ENCODE peak calls at places on chromosomes 1 and 21, in four cellular contexts. One of them, this sample, is unnamed.

GRCh38 chr1:157916895-157917294 is 75.3 kb upstream of the CD5L start:
- DNase-seq in heart right ventricle: no peak
- DNase-seq in colonic mucosa: no peak
- DNase-seq in fibroblast of lung: no peak
- DNase-seq in this sample: no peak

GRCh38 chr1:52552236-52552504 is 722 bp downstream of the TUT4 start:
- DNase-seq in heart right ventricle: no peak
- DNase-seq in colonic mucosa: peak; percentile 73
- DNase-seq in fibroblast of lung: peak; percentile 61
- DNase-seq in this sample: no peak

GRCh38 chr21:43188181-43188580 is 19.4 kb downstream of the CRYAA start:
- DNase-seq in heart right ventricle: no peak
- DNase-seq in colonic mucosa: no peak
- DNase-seq in fibroblast of lung: no peak
- DNase-seq in this sample: no peak

GRCh38 chr1:2258996-2259395 is 30.9 kb downstream of the SKI start:
- DNase-seq in heart right ventricle: no peak
- DNase-seq in colonic mucosa: no peak
- DNase-seq in fibroblast of lung: no peak
- DNase-seq in this sample: no peak

GRCh38 chr1:171506525-171507304 is 21.4 kb downstream of the PRRC2C start:
- DNase-seq in heart right ventricle: no peak
- DNase-seq in colonic mucosa: no peak
- DNase-seq in fibroblast of lung: peak; percentile 36
- DNase-seq in this sample: no peak

GRCh38 chr1:94805912-94806311 is 14.2 kb upstream of the SLC44A3 start:
- DNase-seq in heart right ventricle: peak; percentile 27
- DNase-seq in colonic mucosa: peak; percentile 71
- DNase-seq in fibroblast of lung: peak; percentile 48
- DNase-seq in this sample: no peak

GRCh38 chr1:91714867-91715381 is 171.0 kb downstream of the TGFBR3 start:
- DNase-seq in heart right ventricle: no peak
- DNase-seq in colonic mucosa: no peak
- DNase-seq in fibroblast of lung: no peak
- DNase-seq in this sample: no peak

GRCh38 chr21:32207096-32207716 is 71.6 kb downstream of the MIS18A start:
- DNase-seq in heart right ventricle: no peak
- DNase-seq in colonic mucosa: no peak
- DNase-seq in fibroblast of lung: no peak
- DNase-seq in this sample: no peak

GRCh38 chr1:232769718-232770117 is 35.5 kb upstream of the MAP10 start:
- DNase-seq in heart right ventricle: no peak
- DNase-seq in colonic mucosa: no peak
- DNase-seq in fibroblast of lung: no peak
- DNase-seq in this sample: no peak

GRCh38 chr1:19096036-19096833 is 113.8 kb downstream of the UBR4 start:
- DNase-seq in heart right ventricle: peak; percentile 44
- DNase-seq in colonic mucosa: peak; percentile 64
- DNase-seq in fibroblast of lung: peak; percentile 21
- DNase-seq in this sample: no peak

GRCh38 chr21:41251961-41252642 is 64.5 kb upstream of the FAM3B start:
- DNase-seq in heart right ventricle: no peak
- DNase-seq in colonic mucosa: no peak
- DNase-seq in fibroblast of lung: peak; percentile 97
- DNase-seq in this sample: no peak

GRCh38 chr1:165376041-165376810 is 19.7 kb upstream of the LMX1A start:
- DNase-seq in heart right ventricle: peak; percentile 86
- DNase-seq in colonic mucosa: peak; percentile 81
- DNase-seq in fibroblast of lung: peak; percentile 87
- DNase-seq in this sample: no peak

GRCh38 chr1:66434096-66434495 is 99.9 kb upstream of the SGIP1 start:
- DNase-seq in heart right ventricle: no peak
- DNase-seq in colonic mucosa: no peak
- DNase-seq in fibroblast of lung: peak; percentile 69
- DNase-seq in this sample: no peak

GRCh38 chr1:92662048-92662447 is 122.9 kb downstream of the EVI5 start:
- DNase-seq in heart right ventricle: no peak
- DNase-seq in colonic mucosa: no peak
- DNase-seq in fibroblast of lung: no peak
- DNase-seq in this sample: no peak

GRCh38 chr1:50637460-50637859 is 214.2 kb upstream of the DMRTA2 start:
- DNase-seq in heart right ventricle: no peak
- DNase-seq in colonic mucosa: no peak
- DNase-seq in fibroblast of lung: no peak
- DNase-seq in this sample: no peak

GRCh38 chr1:221897312-221897711 is 155.4 kb upstream of the DUSP10 start:
- DNase-seq in heart right ventricle: no peak
- DNase-seq in colonic mucosa: no peak
- DNase-seq in fibroblast of lung: peak; percentile 56
- DNase-seq in this sample: no peak

GRCh38 chr1:55472784-55473183 is 257.6 kb upstream of the USP24 start:
- DNase-seq in heart right ventricle: no peak
- DNase-seq in colonic mucosa: no peak
- DNase-seq in fibroblast of lung: peak; percentile 64
- DNase-seq in this sample: no peak

GRCh38 chr1:9384751-9385245 is 92.1 kb downstream of the SPSB1 start:
- DNase-seq in heart right ventricle: peak; percentile 75
- DNase-seq in colonic mucosa: no peak
- DNase-seq in fibroblast of lung: no peak
- DNase-seq in this sample: no peak

GRCh38 chr1:179151908-179152682 is 70.2 kb downstream of the TOR3A start:
- DNase-seq in heart right ventricle: no peak
- DNase-seq in colonic mucosa: no peak
- DNase-seq in fibroblast of lung: peak; percentile 41
- DNase-seq in this sample: no peak

GRCh38 chr1:220544901-220545303 is 17.0 kb downstream of the MARK1 start:
- DNase-seq in heart right ventricle: no peak
- DNase-seq in colonic mucosa: no peak
- DNase-seq in fibroblast of lung: peak; percentile 5
- DNase-seq in this sample: no peak

GRCh38 chr1:8373547-8374270 is 55.8 kb downstream of the SLC45A1 start:
- DNase-seq in heart right ventricle: peak; percentile 68
- DNase-seq in colonic mucosa: peak; percentile 48
- DNase-seq in fibroblast of lung: peak; percentile 91
- DNase-seq in this sample: no peak

GRCh38 chr1:213327318-213327667 is 276.3 kb downstream of the RPS6KC1 start:
- DNase-seq in heart right ventricle: peak; percentile 12
- DNase-seq in colonic mucosa: no peak
- DNase-seq in fibroblast of lung: peak; percentile 93
- DNase-seq in this sample: no peak

GRCh38 chr1:98086796-98087195 is 166.0 kb upstream of the DPYD start:
- DNase-seq in heart right ventricle: no peak
- DNase-seq in colonic mucosa: no peak
- DNase-seq in fibroblast of lung: peak; percentile 100
- DNase-seq in this sample: peak; percentile 25

GRCh38 chr1:47326271-47326670 is 7.3 kb upstream of the CMPK1 start:
- DNase-seq in heart right ventricle: no peak
- DNase-seq in colonic mucosa: no peak
- DNase-seq in fibroblast of lung: no peak
- DNase-seq in this sample: no peak

GRCh38 chr1:68024635-68025338 is 25.6 kb downstream of the DIRAS3 start:
- DNase-seq in heart right ventricle: no peak
- DNase-seq in colonic mucosa: no peak
- DNase-seq in fibroblast of lung: no peak
- DNase-seq in this sample: no peak

GRCh38 chr1:50978852-50979781 is 9.1 kb downstream of the CDKN2C start:
- DNase-seq in heart right ventricle: no peak
- DNase-seq in colonic mucosa: peak; percentile 46
- DNase-seq in fibroblast of lung: no peak
- DNase-seq in this sample: no peak

GRCh38 chr1:47865881-47866535 is 131.2 kb downstream of the TRABD2B start:
- DNase-seq in heart right ventricle: no peak
- DNase-seq in colonic mucosa: peak; percentile 55
- DNase-seq in fibroblast of lung: no peak
- DNase-seq in this sample: no peak

GRCh38 chr1:67061266-67061665 is 7.3 kb upstream of the SLC35D1 start:
- DNase-seq in heart right ventricle: no peak
- DNase-seq in colonic mucosa: no peak
- DNase-seq in fibroblast of lung: peak; percentile 18
- DNase-seq in this sample: no peak

GRCh38 chr1:243294723-243295121 is 38.9 kb downstream of the SDCCAG8 start:
- DNase-seq in heart right ventricle: no peak
- DNase-seq in colonic mucosa: no peak
- DNase-seq in fibroblast of lung: peak; percentile 77
- DNase-seq in this sample: no peak

GRCh38 chr1:201347498-201348210 is 29.8 kb downstream of the TNNT2 start:
- DNase-seq in heart right ventricle: no peak
- DNase-seq in colonic mucosa: no peak
- DNase-seq in fibroblast of lung: no peak
- DNase-seq in this sample: no peak

GRCh38 chr1:44359234-44359937 is 4.3 kb upstream of the ERI3 start:
- DNase-seq in heart right ventricle: no peak
- DNase-seq in colonic mucosa: no peak
- DNase-seq in fibroblast of lung: no peak
- DNase-seq in this sample: no peak

GRCh38 chr1:112672842-112673241 is 1.6 kb upstream of the MOV10 start:
- DNase-seq in heart right ventricle: no peak
- DNase-seq in colonic mucosa: no peak
- DNase-seq in fibroblast of lung: no peak
- DNase-seq in this sample: no peak

GRCh38 chr1:115099693-115100050 is 10.4 kb upstream of the TSPAN2 start:
- DNase-seq in heart right ventricle: no peak
- DNase-seq in colonic mucosa: no peak
- DNase-seq in fibroblast of lung: peak; percentile 50
- DNase-seq in this sample: no peak

GRCh38 chr1:203556047-203556851 is 62.3 kb downstream of the OPTC start:
- DNase-seq in heart right ventricle: peak; percentile 69
- DNase-seq in colonic mucosa: peak; percentile 22
- DNase-seq in fibroblast of lung: peak; percentile 80
- DNase-seq in this sample: no peak

GRCh38 chr1:24415910-24416665 is 486 bp downstream of the NIPAL3 start:
- DNase-seq in heart right ventricle: peak; percentile 14
- DNase-seq in colonic mucosa: peak; percentile 59
- DNase-seq in fibroblast of lung: peak; percentile 37
- DNase-seq in this sample: no peak
- H3K4me1 ChIP-seq in heart right ventricle: peaks cover 30% of the 10 kb centered on the region
- H3K4me1 ChIP-seq in colonic mucosa: peaks cover 9% of the 10 kb centered on the region
- H3K4me1 ChIP-seq in fibroblast of lung: peaks cover 19% of the 10 kb centered on the region
- H3K4me1 ChIP-seq in this sample: no peaks in the 10 kb centered on the region

GRCh38 chr1:198268784-198269183 is 112.0 kb downstream of the NEK7 start:
- DNase-seq in heart right ventricle: no peak
- DNase-seq in colonic mucosa: no peak
- DNase-seq in fibroblast of lung: no peak
- DNase-seq in this sample: no peak

GRCh38 chr1:198270421-198270820 is 113.6 kb downstream of the NEK7 start:
- DNase-seq in heart right ventricle: no peak
- DNase-seq in colonic mucosa: no peak
- DNase-seq in fibroblast of lung: no peak
- DNase-seq in this sample: no peak

GRCh38 chr1:198267921-198268320 is 111.1 kb downstream of the NEK7 start:
- DNase-seq in heart right ventricle: no peak
- DNase-seq in colonic mucosa: no peak
- DNase-seq in fibroblast of lung: peak; percentile 91
- DNase-seq in this sample: no peak

GRCh38 chr1:198271467-198271866 is 114.7 kb downstream of the NEK7 start:
- DNase-seq in heart right ventricle: no peak
- DNase-seq in colonic mucosa: no peak
- DNase-seq in fibroblast of lung: no peak
- DNase-seq in this sample: no peak

DNA sequence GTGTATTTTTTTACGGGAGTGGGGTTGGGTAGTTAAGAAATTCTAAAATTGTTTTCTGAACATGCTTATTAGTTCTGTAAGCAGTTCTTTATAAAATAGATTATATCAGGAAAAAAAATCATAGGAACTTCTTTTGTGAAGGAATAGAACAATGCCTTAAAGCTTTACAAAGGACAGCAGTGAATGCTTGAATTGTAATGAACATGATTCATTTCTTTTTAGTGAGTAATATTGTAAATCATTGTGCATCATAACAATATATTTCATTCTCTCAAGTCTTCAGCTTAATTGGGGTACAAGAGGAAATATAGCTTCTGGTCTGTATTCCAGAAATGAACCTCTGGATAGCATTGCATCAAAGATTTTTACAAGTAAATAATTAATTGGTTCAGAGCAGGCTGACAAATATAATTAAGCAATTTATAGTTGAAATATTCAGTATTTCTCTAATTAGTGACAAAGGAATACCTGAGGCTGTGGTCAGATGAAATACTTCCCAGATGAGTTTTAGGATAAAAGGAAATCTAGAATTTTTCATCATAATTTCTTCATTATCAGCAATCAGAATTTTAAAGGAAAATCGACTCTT is 112.6 kb downstream of the NEK7 start:
- DNase-seq in heart right ventricle: no peak
- DNase-seq in colonic mucosa: no peak
- DNase-seq in fibroblast of lung: peak; percentile 44
- DNase-seq in this sample: no peak
- H3K4me1 ChIP-seq in heart right ventricle: peaks cover 60% of the 10 kb centered on the region
- H3K4me1 ChIP-seq in colonic mucosa: no peaks in the 10 kb centered on the region
- H3K4me1 ChIP-seq in fibroblast of lung: no peaks in the 10 kb centered on the region
- H3K4me1 ChIP-seq in this sample: no peaks in the 10 kb centered on the region

GRCh38 chr1:15797614-15798390 is 9.6 kb downstream of the UQCRHL start:
- DNase-seq in heart right ventricle: no peak
- DNase-seq in colonic mucosa: peak; percentile 68
- DNase-seq in fibroblast of lung: peak; percentile 53
- DNase-seq in this sample: no peak
- H3K4me1 ChIP-seq in heart right ventricle: peaks cover 16% of the 10 kb centered on the region
- H3K4me1 ChIP-seq in colonic mucosa: peaks cover 13% of the 10 kb centered on the region
- H3K4me1 ChIP-seq in fibroblast of lung: peaks cover 42% of the 10 kb centered on the region
- H3K4me1 ChIP-seq in this sample: peaks cover 9% of the 10 kb centered on the region

DNA sequence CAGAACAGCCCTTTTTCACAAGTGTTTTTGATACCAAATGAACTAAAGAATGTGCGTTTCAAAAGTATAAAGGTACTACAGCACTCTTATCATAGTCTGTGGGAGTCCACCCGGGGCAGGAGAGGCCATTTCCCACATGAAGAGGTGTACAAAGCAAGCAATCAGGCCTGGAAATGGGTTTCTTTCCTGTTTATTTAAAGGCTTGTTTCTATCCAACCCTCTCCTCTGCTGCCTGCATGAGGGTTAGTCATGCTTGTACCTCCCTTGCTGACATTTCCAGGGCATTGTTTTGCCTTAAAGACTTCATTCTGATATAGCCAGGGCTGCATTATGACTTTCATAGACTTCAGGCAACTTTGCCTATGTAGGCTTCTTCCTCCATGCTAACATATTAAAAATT is 11.6 kb downstream of the SELP start:
- DNase-seq in heart right ventricle: no peak
- DNase-seq in colonic mucosa: no peak
- DNase-seq in fibroblast of lung: no peak
- DNase-seq in this sample: no peak
- H3K4me1 ChIP-seq in heart right ventricle: no peaks in the 10 kb centered on the region
- H3K4me1 ChIP-seq in colonic mucosa: no peaks in the 10 kb centered on the region
- H3K4me1 ChIP-seq in fibroblast of lung: no peaks in the 10 kb centered on the region
- H3K4me1 ChIP-seq in this sample: no peaks in the 10 kb centered on the region

GRCh38 chr1:23611601-23612327 is 52.5 kb upstream of the ID3 start:
- DNase-seq in heart right ventricle: no peak
- DNase-seq in colonic mucosa: no peak
- DNase-seq in fibroblast of lung: no peak
- DNase-seq in this sample: no peak
- H3K4me1 ChIP-seq in heart right ventricle: peaks cover 3% of the 10 kb centered on the region
- H3K4me1 ChIP-seq in colonic mucosa: no peaks in the 10 kb centered on the region
- H3K4me1 ChIP-seq in fibroblast of lung: no peaks in the 10 kb centered on the region
- H3K4me1 ChIP-seq in this sample: peaks cover 3% of the 10 kb centered on the region